ENCODE peak calls at places on chromosome 1, in four cellular contexts. One of them, this sample, is unnamed.

GRCh38 chr1:66335859-66336640 is 197.9 kb upstream of the SGIP1 start:
- DNase-seq in heart left ventricle: peak
- DNase-seq in GM23338: peak
- DNase-seq in GM23248: peak
- DNase-seq in this sample: peak

GRCh38 chr1:46406881-46407608 is 12.9 kb downstream of the FAAH start:
- DNase-seq in heart left ventricle: no peak
- DNase-seq in GM23338: peak
- DNase-seq in GM23248: peak
- DNase-seq in this sample: no peak

GRCh38 chr1:207817778-207818751 is 66.2 kb downstream of the CD46 start:
- DNase-seq in heart left ventricle: peak
- DNase-seq in GM23338: no peak
- DNase-seq in GM23248: no peak
- DNase-seq in this sample: no peak

GRCh38 chr1:15139654-15140350 is 13.7 kb upstream of the TMEM51 start:
- DNase-seq in heart left ventricle: peak
- DNase-seq in GM23338: peak
- DNase-seq in GM23248: no peak
- DNase-seq in this sample: no peak

GRCh38 chr1:80445021-80445420 is 1355.7 kb upstream of the ADGRL2 start:
- DNase-seq in heart left ventricle: no peak
- DNase-seq in GM23338: no peak
- DNase-seq in GM23248: no peak
- DNase-seq in this sample: no peak

GRCh38 chr1:12335815-12336214 is 106.0 kb downstream of the VPS13D start:
- DNase-seq in heart left ventricle: no peak
- DNase-seq in GM23338: no peak
- DNase-seq in GM23248: no peak
- DNase-seq in this sample: no peak

GRCh38 chr1:31372961-31373896 is at the start of gene FABP3:
- DNase-seq in heart left ventricle: peak
- DNase-seq in GM23338: peak
- DNase-seq in GM23248: peak
- DNase-seq in this sample: peak

GRCh38 chr1:55362558-55362957 is 147.4 kb upstream of the USP24 start:
- DNase-seq in heart left ventricle: no peak
- DNase-seq in GM23338: no peak
- DNase-seq in GM23248: peak
- DNase-seq in this sample: no peak

GRCh38 chr1:53327183-53327941 is 508 bp downstream of the LRP8 start:
- DNase-seq in heart left ventricle: no peak
- DNase-seq in GM23338: peak
- DNase-seq in GM23248: peak
- DNase-seq in this sample: no peak

DNA sequence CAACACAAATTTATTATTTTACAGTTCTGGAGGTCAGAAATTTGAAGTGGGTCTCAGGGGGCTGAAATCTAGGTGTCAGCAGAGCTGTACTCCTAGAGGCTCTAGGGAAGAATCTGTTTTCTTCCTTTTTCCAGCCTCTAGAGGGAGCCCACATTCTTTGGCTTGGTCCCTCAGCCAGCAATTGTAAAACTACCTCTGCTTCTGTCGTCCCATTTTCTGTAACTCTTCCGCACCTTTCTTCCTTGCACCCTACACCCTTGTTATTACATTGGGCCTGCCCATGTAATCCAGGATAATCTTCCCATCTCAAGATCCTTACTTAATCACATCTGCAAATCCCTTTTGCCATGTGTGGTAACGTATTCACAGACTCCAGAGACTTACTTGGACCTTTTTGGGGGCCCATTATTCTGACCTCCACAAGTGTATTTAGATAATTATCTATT is 24.8 kb upstream of the THEM4 start:
- DNase-seq in heart left ventricle: no peak
- DNase-seq in GM23338: peak
- DNase-seq in GM23248: peak
- DNase-seq in this sample: peak
- H3K27ac ChIP-seq in heart left ventricle: no peak
- H3K27ac ChIP-seq in GM23338: no peak
- H3K27ac ChIP-seq in GM23248: no peak
- H3K27ac ChIP-seq in this sample: no peak

GRCh38 chr1:8412183-8412831 is 94.4 kb downstream of the SLC45A1 start:
- DNase-seq in heart left ventricle: peak
- DNase-seq in GM23338: no peak
- DNase-seq in GM23248: peak
- DNase-seq in this sample: no peak
- H3K4me3 ChIP-seq in heart left ventricle: no peak
- H3K4me3 ChIP-seq in GM23338: peak
- H3K4me3 ChIP-seq in GM23248: peak
- H3K4me3 ChIP-seq in this sample: no peak

DNA sequence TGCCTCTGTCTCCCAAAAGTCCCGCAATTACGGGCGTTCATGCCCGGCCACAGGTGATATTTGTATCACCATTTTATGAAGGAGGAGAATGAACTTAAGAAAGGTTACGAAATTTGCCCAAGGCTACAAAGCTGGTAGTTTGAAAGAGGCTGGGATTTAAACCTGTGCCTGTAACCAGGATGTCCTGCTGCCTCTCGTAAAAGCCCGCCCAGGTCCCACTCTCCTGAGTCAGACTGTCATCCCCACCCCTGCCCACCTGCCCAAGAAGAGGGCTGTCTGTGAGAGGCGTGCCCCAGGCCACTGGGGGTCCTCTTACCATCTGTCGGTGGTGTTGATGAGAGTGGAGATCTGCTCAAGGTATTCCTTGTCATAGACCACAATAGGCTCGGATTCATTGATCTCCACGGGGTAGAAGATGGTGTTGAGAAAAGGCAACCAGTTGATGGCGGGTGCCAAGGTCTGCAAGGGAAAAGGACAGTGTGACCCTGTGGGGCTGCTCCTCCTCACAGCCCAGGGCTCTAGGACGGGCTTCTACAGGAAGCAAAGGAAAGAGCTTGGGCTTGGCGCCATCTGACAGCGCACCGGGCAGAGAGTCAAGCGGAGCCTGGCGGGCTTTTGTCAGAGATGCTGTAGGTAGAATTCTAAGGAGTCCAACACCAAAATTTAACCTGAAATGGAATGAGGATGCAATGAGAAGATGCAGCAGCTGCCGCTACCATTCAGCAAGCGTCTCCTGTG is 43.2 kb downstream of the ECE1 start:
- DNase-seq in heart left ventricle: no peak
- DNase-seq in GM23338: no peak
- DNase-seq in GM23248: no peak
- DNase-seq in this sample: no peak
- H3K27ac ChIP-seq in heart left ventricle: no peak
- H3K27ac ChIP-seq in GM23338: no peak
- H3K27ac ChIP-seq in GM23248: no peak
- H3K27ac ChIP-seq in this sample: no peak

GRCh38 chr1:3529099-3529729 is 74.7 kb downstream of the ARHGEF16 start:
- DNase-seq in heart left ventricle: peak
- DNase-seq in GM23338: no peak
- DNase-seq in GM23248: peak
- DNase-seq in this sample: no peak
- H3K4me3 ChIP-seq in heart left ventricle: no peak
- H3K4me3 ChIP-seq in GM23338: no peak
- H3K4me3 ChIP-seq in GM23248: peak
- H3K4me3 ChIP-seq in this sample: no peak

GRCh38 chr1:69738458-69738857 is 170.7 kb downstream of the LRRC7 start:
- DNase-seq in heart left ventricle: no peak
- DNase-seq in GM23338: no peak
- DNase-seq in GM23248: no peak
- DNase-seq in this sample: no peak
- H3K27ac ChIP-seq in heart left ventricle: no peak
- H3K27ac ChIP-seq in GM23338: no peak
- H3K27ac ChIP-seq in GM23248: no peak
- H3K27ac ChIP-seq in this sample: no peak